ENCODE peak calls at places on chromosome 12, in six cellular contexts. Z is lower lobe of right lung, J is IMR-90, X is thoracic aorta, W is OCI-LY7, S is mesenchymal stem cell. O is an unnamed sample. For H3K4me1 and H3K36me3, the result is how much of the 10 kb centered on the place peaks cover.

GRCh38 chr12:30613119-30613830 is 82.4 kb downstream of the IPO8 start:
- DNase-seq in X (no peak), J (peak), S (peak), W (no peak), Z (no peak), O (no peak)

GRCh38 chr12:27924350-27925140 is 48.0 kb downstream of the PTHLH start:
- DNase-seq in J (peak), Z (no peak), W (no peak), S (no peak), X (no peak), O (no peak)

GRCh38 chr12:76080017-76080728 is 4.3 kb downstream of the NAP1L1 start:
- DNase-seq in S (peak), Z (no peak), X (no peak), J (peak), W (no peak), O (no peak)

GRCh38 chr12:59182191-59182590 is 261.9 kb upstream of the LRIG3 start:
- DNase-seq in Z (no peak), X (no peak), W (no peak), J (no peak), S (peak), O (no peak)

GRCh38 chr12:72330291-72330690 is 58.1 kb downstream of the TRHDE start:
- DNase-seq in W (no peak), J (peak), S (peak), Z (no peak), X (no peak), O (no peak)

GRCh38 chr12:2051700-2052625 is 824 bp upstream of the CACNA1C start:
- DNase-seq in J (no peak), W (no peak), S (peak), X (no peak), Z (no peak), O (no peak)

GRCh38 chr12:72144553-72144952 is 127.6 kb upstream of the TRHDE start:
- DNase-seq in S (no peak), J (no peak), X (no peak), Z (no peak), W (no peak), O (no peak)

GRCh38 chr12:93608313-93608712 is 35.8 kb downstream of the SOCS2 start:
- DNase-seq in S (no peak), W (no peak), X (no peak), J (no peak), Z (no peak), O (no peak)

GRCh38 chr12:49873361-49873934 is 30.3 kb downstream of the FAIM2 start:
- DNase-seq in S (no peak), J (peak), Z (no peak), W (no peak), X (no peak), O (no peak)

GRCh38 chr12:54364413-54364812 is at the start of gene GPR84:
- DNase-seq in S (no peak), J (no peak), X (no peak), W (peak), Z (no peak), O (no peak)

GRCh38 chr12:56130876-56131275 is 2.8 kb downstream of the ESYT1 start:
- DNase-seq in J (no peak), S (no peak), W (no peak), Z (no peak), X (no peak), O (no peak)

GRCh38 chr12:49626169-49626835 is 2.9 kb downstream of the PRPF40B start:
- DNase-seq in J (peak), S (peak), W (no peak), Z (no peak), X (no peak), O (no peak)

GRCh38 chr12:108821407-108822397 is 35.7 kb downstream of the SSH1 start:
- DNase-seq in Z (peak), J (peak), S (peak), W (no peak), X (no peak), O (no peak)

GRCh38 chr12:64452559-64453329 is 824 bp downstream of the TBK1 start:
- DNase-seq in J (peak), Z (no peak), S (peak), X (no peak), W (peak), O (no peak)

GRCh38 chr12:103841690-103842584 is 903 bp upstream of the NT5DC3 start:
- DNase-seq in X (peak), J (peak), W (no peak), S (peak), Z (peak), O (no peak)

GRCh38 chr12:1122803-1123202 is 131.8 kb downstream of the ERC1 start:
- DNase-seq in X (no peak), J (no peak), S (peak), Z (no peak), W (no peak), O (no peak)

GRCh38 chr12:64801381-64801780 is 23.1 kb upstream of the TBC1D30 start:
- DNase-seq in W (no peak), S (no peak), Z (no peak), X (no peak), J (no peak), O (no peak)

GRCh38 chr12:71999795-72000194 is 61.1 kb downstream of the TPH2 start:
- DNase-seq in Z (no peak), S (no peak), J (no peak), W (no peak), X (no peak), O (no peak)

GRCh38 chr12:80702889-80703605 is 4.4 kb upstream of the MYF6 start:
- DNase-seq in Z (no peak), W (peak), S (peak), X (no peak), J (peak), O (no peak)

GRCh38 chr12:55745361-55746146 is 2.6 kb downstream of the GDF11 start:
- DNase-seq in X (no peak), J (no peak), W (peak), S (peak), Z (no peak), O (no peak)

GRCh38 chr12:132208153-132208823 is 64.0 kb downstream of the NOC4L start:
- DNase-seq in Z (no peak), W (no peak), S (no peak), J (no peak), X (no peak), O (no peak)

GRCh38 chr12:107512391-107512790 is 173.2 kb upstream of the PWP1 start:
- DNase-seq in Z (no peak), S (no peak), X (no peak), J (peak), W (no peak), O (no peak)

GRCh38 chr12:28050606-28051005 is 78.1 kb upstream of the PTHLH start:
- DNase-seq in S (no peak), W (no peak), J (no peak), X (no peak), Z (no peak), O (no peak)

GRCh38 chr12:70557583-70558263 is 79.5 kb downstream of the PTPRB start:
- DNase-seq in J (no peak), S (no peak), Z (no peak), W (no peak), X (no peak), O (no peak)

GRCh38 chr12:85440273-85440672 is 160.3 kb downstream of the ALX1 start:
- DNase-seq in S (no peak), W (no peak), Z (no peak), J (no peak), X (no peak), O (no peak)

GRCh38 chr12:62899568-62900390 is 35.2 kb downstream of the PPM1H start:
- DNase-seq in J (no peak), S (no peak), X (no peak), Z (no peak), W (no peak), O (no peak)

GRCh38 chr12:65986047-65986446 is 144.5 kb downstream of the LLPH start:
- DNase-seq in S (no peak), J (no peak), X (no peak), Z (no peak), W (no peak), O (no peak)

GRCh38 chr12:62207248-62207647 is 53.0 kb upstream of the USP15 start:
- DNase-seq in X (no peak), Z (no peak), W (no peak), S (no peak), J (no peak), O (no peak)

GRCh38 chr12:31702047-31702446 is 26.8 kb downstream of the AMN1 start:
- DNase-seq in J (peak), X (no peak), W (no peak), S (peak), Z (no peak), O (no peak)

GRCh38 chr12:54601841-54602240 is 13.4 kb upstream of the PPP1R1A start:
- DNase-seq in X (no peak), S (no peak), Z (no peak), J (no peak), W (no peak), O (no peak)

GRCh38 chr12:18496156-18496555 is 234.8 kb downstream of the PIK3C2G start:
- DNase-seq in Z (no peak), X (no peak), S (no peak), J (no peak), W (no peak), O (no peak)

GRCh38 chr12:89351489-89352241 is 636 bp downstream of the DUSP6 start:
- DNase-seq in S (no peak), J (peak), Z (peak), X (no peak), W (peak), O (no peak)

GRCh38 chr12:117564885-117565284 is 203.5 kb upstream of the NOS1 start:
- DNase-seq in J (no peak), Z (no peak), X (no peak), S (no peak), W (no peak), O (no peak)

GRCh38 chr12:31732926-31733548 is 4.2 kb upstream of the AMN1 start:
- DNase-seq in X (no peak), W (no peak), Z (no peak), J (peak), S (peak), O (no peak)

GRCh38 chr12:47218191-47218654 is 138.5 kb upstream of the AMIGO2 start:
- DNase-seq in J (no peak), W (peak), S (no peak), X (no peak), Z (no peak), O (no peak)

GRCh38 chr12:96404683-96405082 is 4.4 kb upstream of the CDK17 start:
- DNase-seq in W (peak), J (peak), Z (no peak), S (no peak), X (no peak), O (no peak)

DNA sequence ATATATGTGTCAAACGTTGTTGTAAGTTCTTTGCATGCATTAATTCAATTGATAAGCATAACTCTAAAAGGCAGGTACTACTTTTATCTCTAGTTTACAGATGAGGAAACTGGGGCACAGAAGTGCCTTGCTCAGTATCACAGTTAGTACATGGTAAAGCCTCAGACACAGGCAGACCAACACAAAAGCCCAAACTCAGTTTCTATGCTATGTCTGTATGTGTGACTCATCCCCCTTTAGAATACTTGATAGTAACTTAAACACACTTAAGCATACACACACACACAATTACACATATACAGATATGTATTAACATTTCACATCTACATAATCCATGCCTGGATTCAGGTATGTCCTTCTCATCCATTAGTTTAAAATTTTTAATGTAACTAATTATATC is 88.0 kb downstream of the EPS8 start:
- DNase-seq in X (no peak), Z (no peak), W (no peak), J (peak), S (peak), O (no peak)
- H3K4me1 ChIP-seq in X (half or more), Z (half or more), W (under half), J (under half), S (under half), O (under half)

GRCh38 chr12:3086729-3087323 is 9.6 kb downstream of the TSPAN9 start:
- DNase-seq in W (no peak), J (no peak), S (no peak), Z (no peak), X (no peak), O (no peak)
- H3K27ac ChIP-seq in W (no peak), J (no peak), S (no peak), Z (peak), X (no peak), O (no peak)

DNA sequence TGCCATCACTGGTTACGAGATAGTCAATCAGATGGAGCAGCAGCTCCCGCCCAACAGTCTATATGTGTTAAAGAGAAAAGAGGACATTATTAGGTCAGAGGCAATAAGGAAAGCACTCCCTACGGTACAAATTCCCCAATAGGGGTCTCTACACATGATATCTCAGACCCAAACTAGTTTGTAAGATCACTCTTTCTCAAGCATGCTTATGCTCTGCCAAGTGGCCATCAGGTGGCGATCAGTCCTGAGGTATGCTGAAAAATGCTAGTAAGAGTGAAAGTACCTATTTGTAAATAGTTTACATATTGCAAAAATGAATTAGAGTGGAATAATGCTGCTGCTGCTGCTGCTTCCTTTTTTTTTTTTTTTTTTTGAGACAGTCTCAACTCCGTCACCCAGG is 61.1 kb downstream of the CPM start:
- DNase-seq in W (peak), X (no peak), J (peak), Z (no peak), S (no peak), O (no peak)
- H3K36me3 ChIP-seq in W (under half), X (under half), J (under half), Z (half or more), S (under half), O (under half)

GRCh38 chr12:123038486-123038885 is 58.0 kb downstream of the ARL6IP4 start:
- DNase-seq in X (no peak), S (no peak), J (no peak), Z (no peak), W (no peak), O (no peak)

GRCh38 chr12:123036471-123037285 is 56.2 kb downstream of the ARL6IP4 start:
- DNase-seq in J (no peak), W (no peak), Z (no peak), S (no peak), X (no peak), O (no peak)

GRCh38 chr12:123035841-123036240 is 55.4 kb downstream of the ARL6IP4 start:
- DNase-seq in Z (no peak), S (no peak), X (no peak), J (no peak), W (no peak), O (no peak)

GRCh38 chr12:123038966-123039365 is 58.5 kb downstream of the ARL6IP4 start:
- DNase-seq in W (no peak), S (no peak), J (no peak), X (no peak), Z (no peak), O (no peak)

GRCh38 chr12:123037791-123038190 is 57.3 kb downstream of the ARL6IP4 start:
- DNase-seq in Z (no peak), W (no peak), X (no peak), S (no peak), J (no peak), O (no peak)
- H3K4me1 ChIP-seq in Z (under half), W (under half), X (under half), S (under half), J (under half), O (under half)

DNA sequence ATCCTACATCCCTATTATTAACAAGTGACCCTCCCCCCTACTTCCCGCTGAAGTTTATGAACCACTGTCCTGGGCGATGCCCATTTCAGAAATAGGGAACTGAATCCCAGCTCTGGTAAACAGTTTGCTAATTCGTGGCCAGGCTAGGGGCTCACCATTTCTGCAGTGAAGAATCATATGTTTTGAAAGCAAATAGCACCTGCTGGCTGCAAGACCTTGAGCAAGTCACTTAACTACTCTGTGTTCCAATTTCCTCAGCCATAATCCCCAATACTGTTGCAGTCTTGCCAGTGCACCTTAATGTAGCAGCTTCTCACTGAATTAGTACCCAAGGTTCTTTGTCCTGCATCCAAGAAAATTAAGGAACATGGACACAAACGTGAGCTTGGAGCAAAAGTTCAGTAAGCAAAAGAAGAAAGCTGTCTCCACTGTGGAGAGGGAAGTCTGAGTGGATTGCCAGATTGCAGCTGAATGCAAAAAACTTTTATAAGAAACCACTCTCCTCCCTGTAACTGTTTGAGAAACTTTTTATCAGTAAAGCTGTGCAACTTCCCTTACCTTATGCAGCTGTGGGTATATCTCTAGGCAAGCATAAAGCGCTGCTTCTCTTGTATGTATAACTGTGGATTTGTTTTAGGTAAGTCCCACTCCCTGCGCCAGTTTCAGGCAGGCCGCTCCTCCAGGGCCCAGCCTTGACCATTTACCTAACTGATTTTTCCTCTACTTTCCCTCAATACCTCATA is 824 bp downstream of the OAS1 start:
- DNase-seq in W (peak), X (no peak), Z (no peak), S (no peak), J (no peak), O (peak)
- H3K27ac ChIP-seq in W (peak), X (no peak), Z (peak), S (no peak), J (no peak), O (peak)

GRCh38 chr12:112967858-112968257 is 10.5 kb upstream of the OAS2 start:
- DNase-seq in J (no peak), S (no peak), X (no peak), W (no peak), Z (no peak), O (peak)
- H3K36me3 ChIP-seq in J (under half), S (half or more), X (under half), W (under half), Z (half or more), O (half or more)

GRCh38 chr12:4169522-4169921 is 104.0 kb upstream of the CCND2 start:
- DNase-seq in S (no peak), X (no peak), Z (no peak), W (no peak), J (no peak), O (no peak)

GRCh38 chr12:4169959-4170358 is 103.6 kb upstream of the CCND2 start:
- DNase-seq in W (no peak), J (no peak), Z (no peak), S (no peak), X (no peak), O (no peak)

GRCh38 chr12:4172999-4173398 is 100.6 kb upstream of the CCND2 start:
- DNase-seq in X (no peak), S (peak), W (no peak), Z (no peak), J (peak), O (no peak)

GRCh38 chr12:4174417-4174816 is 99.1 kb upstream of the CCND2 start:
- DNase-seq in Z (no peak), W (no peak), X (no peak), J (no peak), S (no peak), O (no peak)

GRCh38 chr12:4171742-4172141 is 101.8 kb upstream of the CCND2 start:
- DNase-seq in S (no peak), W (no peak), J (no peak), Z (no peak), X (no peak), O (no peak)
- H3K4me1 ChIP-seq in S (under half), W (under half), J (under half), Z (under half), X (under half), O (under half)

DNA sequence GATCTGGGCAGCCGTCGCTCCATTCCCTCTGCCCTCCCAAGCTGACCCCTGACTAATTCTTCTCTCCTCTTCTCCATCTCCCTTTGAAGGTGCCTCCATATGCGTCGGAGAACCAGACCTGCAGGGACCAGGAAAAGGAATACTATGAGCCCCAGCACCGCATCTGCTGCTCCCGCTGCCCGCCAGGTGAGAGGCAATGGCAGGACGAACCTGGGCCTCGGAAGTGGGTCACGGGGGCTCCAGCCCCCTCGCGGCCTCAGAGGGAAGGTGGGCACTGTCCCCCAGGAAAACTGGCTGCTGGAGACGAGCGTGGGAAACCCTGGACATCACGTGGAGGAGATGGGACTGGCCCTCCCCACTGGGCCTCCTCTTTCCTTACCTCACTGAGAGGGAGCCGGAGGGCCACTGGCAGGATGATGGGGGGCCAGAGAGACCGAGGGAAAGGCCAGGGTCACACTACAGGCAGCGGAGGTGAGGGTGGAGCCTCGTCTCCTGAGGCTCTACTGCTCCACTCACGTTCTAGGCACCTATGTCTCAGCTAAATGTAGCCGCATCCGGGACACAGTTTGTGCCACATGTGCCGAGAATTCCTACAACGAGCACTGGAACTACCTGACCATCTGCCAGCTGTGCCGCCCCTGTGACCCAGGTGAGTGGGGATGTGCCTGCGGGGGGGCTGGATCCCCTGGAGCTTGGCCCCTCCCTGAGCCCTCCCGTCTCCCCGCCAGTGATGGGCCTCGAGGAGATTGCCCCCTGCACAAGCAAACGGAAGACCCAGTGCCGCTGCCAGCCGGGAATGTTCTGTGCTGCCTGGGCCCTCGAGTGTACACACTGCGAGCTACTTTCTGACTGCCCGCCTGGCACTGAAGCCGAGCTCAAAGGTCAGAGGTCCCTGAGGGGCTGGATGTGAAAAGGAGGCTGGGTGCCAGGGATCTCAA is 806 bp downstream of the LTBR start:
- DNase-seq in Z (no peak), W (no peak), J (no peak), X (no peak), S (no peak), O (no peak)
- H3K27ac ChIP-seq in Z (peak), W (no peak), J (peak), X (peak), S (no peak), O (peak)

GRCh38 chr12:77102691-77103090 is 37.3 kb upstream of the E2F7 start:
- DNase-seq in S (peak), W (no peak), J (peak), X (no peak), Z (no peak), O (no peak)
- H3K36me3 ChIP-seq in S (under half), W (under half), J (under half), X (under half), Z (under half), O (under half)

O was measured in vagina.